ENCODE peak calls at places on chromosomes 3 and 15, in eight cellular contexts. One of them, this sample, is unnamed.

GRCh38 chr3:117645561-117646242 is 936.1 kb downstream of the TUSC7 start:
- DNase-seq in lower lobe of right lung: no peak
- DNase-seq in endothelial cell: no peak
- DNase-seq in CD4-positive, alpha-beta T cell: no peak
- DNase-seq in esophagus muscularis mucosa: no peak
- DNase-seq in GM23338: no peak
- DNase-seq in PC-3: no peak
- DNase-seq in nephron progenitor cell: no peak
- DNase-seq in this sample: no peak

GRCh38 chr3:37974928-37975223 is 15.7 kb upstream of the VILL start:
- DNase-seq in lower lobe of right lung: no peak
- DNase-seq in endothelial cell: no peak
- DNase-seq in CD4-positive, alpha-beta T cell: no peak
- DNase-seq in esophagus muscularis mucosa: no peak
- DNase-seq in GM23338: no peak
- DNase-seq in PC-3: no peak
- DNase-seq in nephron progenitor cell: no peak
- DNase-seq in this sample: no peak

GRCh38 chr15:88223099-88223498 is 33.4 kb downstream of the NTRK3 start:
- DNase-seq in lower lobe of right lung: no peak
- DNase-seq in endothelial cell: no peak
- DNase-seq in CD4-positive, alpha-beta T cell: no peak
- DNase-seq in esophagus muscularis mucosa: no peak
- DNase-seq in GM23338: no peak
- DNase-seq in PC-3: no peak
- DNase-seq in nephron progenitor cell: no peak
- DNase-seq in this sample: no peak

GRCh38 chr15:91921821-91922198 is 68.3 kb downstream of the SLCO3A1 start:
- DNase-seq in lower lobe of right lung: no peak
- DNase-seq in endothelial cell: no peak
- DNase-seq in CD4-positive, alpha-beta T cell: no peak
- DNase-seq in esophagus muscularis mucosa: no peak
- DNase-seq in GM23338: no peak
- DNase-seq in PC-3: no peak
- DNase-seq in nephron progenitor cell: no peak
- DNase-seq in this sample: no peak

GRCh38 chr3:170689218-170689874 is 103.5 kb upstream of the SLC7A14 start:
- DNase-seq in lower lobe of right lung: peak
- DNase-seq in endothelial cell: peak
- DNase-seq in CD4-positive, alpha-beta T cell: no peak
- DNase-seq in esophagus muscularis mucosa: no peak
- DNase-seq in GM23338: peak
- DNase-seq in PC-3: peak
- DNase-seq in nephron progenitor cell: no peak
- DNase-seq in this sample: peak

GRCh38 chr3:100412897-100413590 is 11.7 kb downstream of the LNP1 start:
- DNase-seq in lower lobe of right lung: no peak
- DNase-seq in endothelial cell: no peak
- DNase-seq in CD4-positive, alpha-beta T cell: no peak
- DNase-seq in esophagus muscularis mucosa: no peak
- DNase-seq in GM23338: no peak
- DNase-seq in PC-3: no peak
- DNase-seq in nephron progenitor cell: no peak
- DNase-seq in this sample: no peak

GRCh38 chr3:193842832-193843446 is 249.9 kb downstream of the OPA1 start:
- DNase-seq in lower lobe of right lung: no peak
- DNase-seq in endothelial cell: no peak
- DNase-seq in CD4-positive, alpha-beta T cell: no peak
- DNase-seq in esophagus muscularis mucosa: no peak
- DNase-seq in GM23338: no peak
- DNase-seq in PC-3: no peak
- DNase-seq in nephron progenitor cell: no peak
- DNase-seq in this sample: no peak

GRCh38 chr15:77607111-77607893 is 25.4 kb downstream of the LINGO1 start:
- DNase-seq in lower lobe of right lung: no peak
- DNase-seq in endothelial cell: no peak
- DNase-seq in CD4-positive, alpha-beta T cell: no peak
- DNase-seq in esophagus muscularis mucosa: no peak
- DNase-seq in GM23338: no peak
- DNase-seq in PC-3: no peak
- DNase-seq in nephron progenitor cell: peak
- DNase-seq in this sample: no peak

GRCh38 chr3:2727566-2728318 is 382.4 kb downstream of the IL5RA start:
- DNase-seq in lower lobe of right lung: no peak
- DNase-seq in endothelial cell: no peak
- DNase-seq in CD4-positive, alpha-beta T cell: no peak
- DNase-seq in esophagus muscularis mucosa: no peak
- DNase-seq in GM23338: no peak
- DNase-seq in PC-3: no peak
- DNase-seq in nephron progenitor cell: no peak
- DNase-seq in this sample: no peak

GRCh38 chr15:101641894-101642293 is 10.3 kb downstream of the TM2D3 start:
- DNase-seq in lower lobe of right lung: no peak
- DNase-seq in endothelial cell: no peak
- DNase-seq in CD4-positive, alpha-beta T cell: no peak
- DNase-seq in esophagus muscularis mucosa: no peak
- DNase-seq in GM23338: no peak
- DNase-seq in PC-3: no peak
- DNase-seq in nephron progenitor cell: no peak
- DNase-seq in this sample: no peak

GRCh38 chr3:17140670-17141505 is 256.1 kb downstream of the PLCL2 start:
- DNase-seq in lower lobe of right lung: no peak
- DNase-seq in endothelial cell: no peak
- DNase-seq in CD4-positive, alpha-beta T cell: no peak
- DNase-seq in esophagus muscularis mucosa: no peak
- DNase-seq in GM23338: no peak
- DNase-seq in PC-3: peak
- DNase-seq in nephron progenitor cell: no peak
- DNase-seq in this sample: no peak

GRCh38 chr15:89075121-89075640 is 13.1 kb upstream of the ABHD2 start:
- DNase-seq in lower lobe of right lung: no peak
- DNase-seq in endothelial cell: no peak
- DNase-seq in CD4-positive, alpha-beta T cell: no peak
- DNase-seq in esophagus muscularis mucosa: no peak
- DNase-seq in GM23338: no peak
- DNase-seq in PC-3: no peak
- DNase-seq in nephron progenitor cell: no peak
- DNase-seq in this sample: no peak

GRCh38 chr3:29537889-29538609 is 257.2 kb downstream of the RBMS3 start:
- DNase-seq in lower lobe of right lung: no peak
- DNase-seq in endothelial cell: no peak
- DNase-seq in CD4-positive, alpha-beta T cell: no peak
- DNase-seq in esophagus muscularis mucosa: no peak
- DNase-seq in GM23338: no peak
- DNase-seq in PC-3: peak
- DNase-seq in nephron progenitor cell: no peak
- DNase-seq in this sample: no peak

GRCh38 chr3:122668930-122669730 is 11.5 kb upstream of the PARP14 start:
- DNase-seq in lower lobe of right lung: no peak
- DNase-seq in endothelial cell: no peak
- DNase-seq in CD4-positive, alpha-beta T cell: no peak
- DNase-seq in esophagus muscularis mucosa: no peak
- DNase-seq in GM23338: no peak
- DNase-seq in PC-3: peak
- DNase-seq in nephron progenitor cell: no peak
- DNase-seq in this sample: no peak

GRCh38 chr3:81242871-81243270 is 518.6 kb downstream of the GBE1 start:
- DNase-seq in lower lobe of right lung: no peak
- DNase-seq in endothelial cell: no peak
- DNase-seq in CD4-positive, alpha-beta T cell: no peak
- DNase-seq in esophagus muscularis mucosa: no peak
- DNase-seq in GM23338: no peak
- DNase-seq in PC-3: peak
- DNase-seq in nephron progenitor cell: no peak
- DNase-seq in this sample: no peak

GRCh38 chr3:42501681-42502428 is 588 bp upstream of the VIPR1 start:
- DNase-seq in lower lobe of right lung: peak
- DNase-seq in endothelial cell: peak
- DNase-seq in CD4-positive, alpha-beta T cell: peak
- DNase-seq in esophagus muscularis mucosa: no peak
- DNase-seq in GM23338: peak
- DNase-seq in PC-3: peak
- DNase-seq in nephron progenitor cell: peak
- DNase-seq in this sample: peak
- TF ChIP-seq CTCF in lower lobe of right lung: peak
- TF ChIP-seq CTCF in endothelial cell: peak
- TF ChIP-seq CTCF in CD4-positive, alpha-beta T cell: peak
- TF ChIP-seq CTCF in esophagus muscularis mucosa: peak
- TF ChIP-seq CTCF in GM23338: peak
- TF ChIP-seq CTCF in PC-3: peak
- TF ChIP-seq CTCF in nephron progenitor cell: peak
- TF ChIP-seq CTCF in this sample: peak

DNA sequence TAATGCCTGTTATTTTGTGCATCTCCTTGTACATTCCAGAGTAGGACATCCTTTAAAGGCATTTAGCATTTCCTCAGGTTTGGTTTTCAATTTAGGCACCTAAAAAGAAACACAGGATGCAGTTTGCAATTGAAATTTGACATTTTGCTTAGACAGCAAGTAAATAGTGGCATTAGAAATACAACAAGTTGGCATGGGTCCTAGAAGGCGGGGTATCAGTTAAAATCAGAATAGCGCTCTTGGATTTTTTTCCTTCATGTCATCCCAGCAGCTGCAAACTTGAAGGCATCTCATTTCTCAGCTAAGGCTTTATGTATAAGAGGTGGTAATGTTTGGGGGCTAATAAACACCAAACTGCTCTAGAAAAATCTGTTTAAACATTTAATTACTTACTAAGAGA is 47.5 kb upstream of the SKOR1 start:
- DNase-seq in lower lobe of right lung: no peak
- DNase-seq in endothelial cell: no peak
- DNase-seq in CD4-positive, alpha-beta T cell: no peak
- DNase-seq in esophagus muscularis mucosa: no peak
- DNase-seq in GM23338: no peak
- DNase-seq in PC-3: no peak
- DNase-seq in nephron progenitor cell: no peak
- DNase-seq in this sample: no peak
- TF ChIP-seq CTCF in lower lobe of right lung: no peak
- TF ChIP-seq CTCF in endothelial cell: no peak
- TF ChIP-seq CTCF in CD4-positive, alpha-beta T cell: no peak
- TF ChIP-seq CTCF in esophagus muscularis mucosa: no peak
- TF ChIP-seq CTCF in GM23338: no peak
- TF ChIP-seq CTCF in PC-3: no peak
- TF ChIP-seq CTCF in nephron progenitor cell: no peak
- TF ChIP-seq CTCF in this sample: no peak

GRCh38 chr3:172287811-172288477 is 160.3 kb downstream of the GHSR start:
- DNase-seq in lower lobe of right lung: no peak
- DNase-seq in endothelial cell: no peak
- DNase-seq in CD4-positive, alpha-beta T cell: no peak
- DNase-seq in esophagus muscularis mucosa: no peak
- DNase-seq in GM23338: no peak
- DNase-seq in PC-3: no peak
- DNase-seq in nephron progenitor cell: no peak
- DNase-seq in this sample: no peak

GRCh38 chr3:172290457-172290856 is 157.8 kb downstream of the GHSR start:
- DNase-seq in lower lobe of right lung: no peak
- DNase-seq in endothelial cell: no peak
- DNase-seq in CD4-positive, alpha-beta T cell: no peak
- DNase-seq in esophagus muscularis mucosa: no peak
- DNase-seq in GM23338: no peak
- DNase-seq in PC-3: no peak
- DNase-seq in nephron progenitor cell: no peak
- DNase-seq in this sample: no peak

GRCh38 chr3:172288625-172289024 is 159.6 kb downstream of the GHSR start:
- DNase-seq in lower lobe of right lung: no peak
- DNase-seq in endothelial cell: no peak
- DNase-seq in CD4-positive, alpha-beta T cell: no peak
- DNase-seq in esophagus muscularis mucosa: no peak
- DNase-seq in GM23338: no peak
- DNase-seq in PC-3: no peak
- DNase-seq in nephron progenitor cell: no peak
- DNase-seq in this sample: no peak

GRCh38 chr3:172291650-172292049 is 156.6 kb downstream of the GHSR start:
- DNase-seq in lower lobe of right lung: no peak
- DNase-seq in endothelial cell: no peak
- DNase-seq in CD4-positive, alpha-beta T cell: no peak
- DNase-seq in esophagus muscularis mucosa: no peak
- DNase-seq in GM23338: no peak
- DNase-seq in PC-3: no peak
- DNase-seq in nephron progenitor cell: no peak
- DNase-seq in this sample: no peak

DNA sequence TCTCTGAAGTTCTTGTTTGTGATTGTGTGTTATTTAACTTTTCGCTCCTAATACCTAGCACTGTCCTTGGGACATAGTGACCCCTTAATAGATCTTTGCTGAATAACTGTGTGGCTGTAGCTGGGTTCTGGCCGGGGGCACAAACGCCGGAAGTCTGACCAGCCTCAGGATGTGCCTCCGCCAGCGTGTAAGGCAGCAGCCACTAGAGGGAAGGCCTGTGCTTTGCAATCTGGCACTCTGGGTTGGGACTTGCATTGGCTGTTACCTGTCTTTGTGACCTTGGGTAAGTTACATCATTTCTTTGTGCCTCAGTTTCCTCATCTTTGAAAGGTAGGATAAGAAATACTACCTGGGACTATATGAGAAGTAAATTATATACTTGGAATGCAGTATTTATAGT is 158.7 kb downstream of the GHSR start:
- DNase-seq in lower lobe of right lung: no peak
- DNase-seq in endothelial cell: peak
- DNase-seq in CD4-positive, alpha-beta T cell: no peak
- DNase-seq in esophagus muscularis mucosa: no peak
- DNase-seq in GM23338: peak
- DNase-seq in PC-3: no peak
- DNase-seq in nephron progenitor cell: no peak
- DNase-seq in this sample: peak
- TF ChIP-seq CTCF in lower lobe of right lung: peak
- TF ChIP-seq CTCF in endothelial cell: no peak
- TF ChIP-seq CTCF in CD4-positive, alpha-beta T cell: no peak
- TF ChIP-seq CTCF in esophagus muscularis mucosa: peak
- TF ChIP-seq CTCF in GM23338: peak
- TF ChIP-seq CTCF in PC-3: peak
- TF ChIP-seq CTCF in nephron progenitor cell: peak
- TF ChIP-seq CTCF in this sample: peak

DNA sequence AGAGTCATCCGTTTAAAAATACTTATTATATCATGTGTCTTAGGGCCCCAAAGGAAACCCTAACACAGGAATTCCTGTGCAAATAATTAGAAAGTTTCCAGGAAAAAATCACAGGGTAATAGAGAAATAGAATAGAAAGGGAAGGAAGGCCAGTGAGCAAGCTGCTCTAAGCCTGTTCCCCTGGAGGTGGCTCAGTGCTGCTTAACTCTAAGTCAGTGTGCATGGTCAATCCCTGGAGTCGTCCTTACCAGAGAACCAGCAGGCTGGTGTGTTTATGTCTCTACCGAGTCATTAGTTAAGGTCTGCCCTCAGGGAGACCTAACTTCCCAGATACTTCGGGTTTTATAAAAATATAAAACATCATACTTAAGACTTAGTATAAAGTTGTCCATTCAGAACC is 21.0 kb upstream of the MCF2L2 start:
- DNase-seq in lower lobe of right lung: no peak
- DNase-seq in endothelial cell: no peak
- DNase-seq in CD4-positive, alpha-beta T cell: no peak
- DNase-seq in esophagus muscularis mucosa: no peak
- DNase-seq in GM23338: peak
- DNase-seq in PC-3: no peak
- DNase-seq in nephron progenitor cell: no peak
- DNase-seq in this sample: no peak
- TF ChIP-seq CTCF in lower lobe of right lung: no peak
- TF ChIP-seq CTCF in endothelial cell: no peak
- TF ChIP-seq CTCF in CD4-positive, alpha-beta T cell: no peak
- TF ChIP-seq CTCF in esophagus muscularis mucosa: no peak
- TF ChIP-seq CTCF in GM23338: no peak
- TF ChIP-seq CTCF in PC-3: no peak
- TF ChIP-seq CTCF in nephron progenitor cell: no peak
- TF ChIP-seq CTCF in this sample: no peak